ENCODE peak calls at places on chromosome 1, in nine cellular contexts. One of them, this sample, is unnamed.

GRCh38 chr1:238409947-238410346 is 519.2 kb upstream of the ZP4 start:
- DNase-seq in ovary: no peak
- DNase-seq in RWPE1: no peak
- DNase-seq in activated naive CD4-positive, alpha-beta T cell: no peak
- DNase-seq in CD8-positive, alpha-beta T cell: no peak
- DNase-seq in EH: peak; percentile 31
- DNase-seq in psoas muscle: no peak
- DNase-seq in lower lobe of right lung: no peak
- DNase-seq in left colon: no peak
- DNase-seq in this sample: no peak

GRCh38 chr1:166479052-166479631 is 312.3 kb upstream of the FAM78B start:
- DNase-seq in ovary: peak; percentile 35
- DNase-seq in activated naive CD4-positive, alpha-beta T cell: no peak
- DNase-seq in psoas muscle: peak; percentile 47
- DNase-seq in CD8-positive, alpha-beta T cell: peak; percentile 37
- DNase-seq in RWPE1: peak; percentile 22
- DNase-seq in EH: peak; percentile 28
- DNase-seq in lower lobe of right lung: no peak
- DNase-seq in left colon: peak; percentile 57
- DNase-seq in this sample: peak; percentile 9

GRCh38 chr1:159120317-159120716 is 43.8 kb upstream of the AIM2 start:
- DNase-seq in RWPE1: no peak
- DNase-seq in EH: no peak
- DNase-seq in activated naive CD4-positive, alpha-beta T cell: no peak
- DNase-seq in CD8-positive, alpha-beta T cell: no peak
- DNase-seq in left colon: no peak
- DNase-seq in ovary: no peak
- DNase-seq in psoas muscle: no peak
- DNase-seq in lower lobe of right lung: no peak
- DNase-seq in this sample: no peak

GRCh38 chr1:85033221-85033620 is 15.1 kb downstream of the MCOLN3 start:
- DNase-seq in ovary: no peak
- DNase-seq in lower lobe of right lung: no peak
- DNase-seq in CD8-positive, alpha-beta T cell: no peak
- DNase-seq in psoas muscle: no peak
- DNase-seq in left colon: no peak
- DNase-seq in RWPE1: no peak
- DNase-seq in activated naive CD4-positive, alpha-beta T cell: no peak
- DNase-seq in EH: no peak
- DNase-seq in this sample: no peak

GRCh38 chr1:54017979-54018378 is at the start of gene LDLRAD1:
- DNase-seq in left colon: peak; percentile 54
- DNase-seq in activated naive CD4-positive, alpha-beta T cell: no peak
- DNase-seq in EH: no peak
- DNase-seq in ovary: no peak
- DNase-seq in CD8-positive, alpha-beta T cell: no peak
- DNase-seq in lower lobe of right lung: no peak
- DNase-seq in psoas muscle: no peak
- DNase-seq in RWPE1: no peak
- DNase-seq in this sample: peak; percentile 46

GRCh38 chr1:52127181-52128175 is 14.4 kb upstream of the ZFYVE9 start:
- DNase-seq in CD8-positive, alpha-beta T cell: no peak
- DNase-seq in ovary: peak; percentile 40
- DNase-seq in left colon: peak; percentile 36
- DNase-seq in EH: peak; percentile 74
- DNase-seq in activated naive CD4-positive, alpha-beta T cell: no peak
- DNase-seq in psoas muscle: no peak
- DNase-seq in RWPE1: peak; percentile 69
- DNase-seq in lower lobe of right lung: no peak
- DNase-seq in this sample: peak; percentile 70

GRCh38 chr1:155057788-155058211 is 5.7 kb upstream of the EFNA4 start:
- DNase-seq in activated naive CD4-positive, alpha-beta T cell: no peak
- DNase-seq in CD8-positive, alpha-beta T cell: no peak
- DNase-seq in left colon: no peak
- DNase-seq in RWPE1: no peak
- DNase-seq in EH: no peak
- DNase-seq in ovary: no peak
- DNase-seq in psoas muscle: no peak
- DNase-seq in lower lobe of right lung: no peak
- DNase-seq in this sample: no peak

GRCh38 chr1:25137521-25138395 is 94.5 kb downstream of the SYF2 start:
- DNase-seq in CD8-positive, alpha-beta T cell: no peak
- DNase-seq in left colon: no peak
- DNase-seq in ovary: no peak
- DNase-seq in psoas muscle: no peak
- DNase-seq in EH: peak; percentile 8
- DNase-seq in RWPE1: no peak
- DNase-seq in activated naive CD4-positive, alpha-beta T cell: no peak
- DNase-seq in lower lobe of right lung: no peak
- DNase-seq in this sample: no peak

GRCh38 chr1:178060789-178061556 is 32.9 kb upstream of the RASAL2 start:
- DNase-seq in RWPE1: peak; percentile 55
- DNase-seq in EH: peak; percentile 97
- DNase-seq in left colon: no peak
- DNase-seq in lower lobe of right lung: no peak
- DNase-seq in activated naive CD4-positive, alpha-beta T cell: no peak
- DNase-seq in ovary: no peak
- DNase-seq in psoas muscle: no peak
- DNase-seq in CD8-positive, alpha-beta T cell: no peak
- DNase-seq in this sample: no peak

GRCh38 chr1:54371936-54372385 is 34.2 kb downstream of the SSBP3 start:
- DNase-seq in EH: no peak
- DNase-seq in left colon: no peak
- DNase-seq in psoas muscle: no peak
- DNase-seq in RWPE1: no peak
- DNase-seq in lower lobe of right lung: no peak
- DNase-seq in CD8-positive, alpha-beta T cell: no peak
- DNase-seq in activated naive CD4-positive, alpha-beta T cell: no peak
- DNase-seq in ovary: no peak
- DNase-seq in this sample: no peak

GRCh38 chr1:39269791-39270342 is 65.4 kb downstream of the MACF1 start:
- DNase-seq in EH: peak; percentile 74
- DNase-seq in activated naive CD4-positive, alpha-beta T cell: no peak
- DNase-seq in RWPE1: no peak
- DNase-seq in CD8-positive, alpha-beta T cell: no peak
- DNase-seq in lower lobe of right lung: no peak
- DNase-seq in ovary: peak; percentile 65
- DNase-seq in left colon: no peak
- DNase-seq in psoas muscle: no peak
- DNase-seq in this sample: no peak

GRCh38 chr1:177975588-177976495 is 6.0 kb upstream of the SEC16B start:
- DNase-seq in CD8-positive, alpha-beta T cell: no peak
- DNase-seq in ovary: no peak
- DNase-seq in EH: peak; percentile 72
- DNase-seq in left colon: no peak
- DNase-seq in psoas muscle: no peak
- DNase-seq in lower lobe of right lung: no peak
- DNase-seq in RWPE1: peak; percentile 87
- DNase-seq in activated naive CD4-positive, alpha-beta T cell: no peak
- DNase-seq in this sample: no peak

GRCh38 chr1:211371406-211372105 is 44.9 kb downstream of the TRAF5 start:
- DNase-seq in RWPE1: peak; percentile 26
- DNase-seq in ovary: no peak
- DNase-seq in left colon: no peak
- DNase-seq in activated naive CD4-positive, alpha-beta T cell: no peak
- DNase-seq in psoas muscle: no peak
- DNase-seq in EH: peak; percentile 21
- DNase-seq in CD8-positive, alpha-beta T cell: no peak
- DNase-seq in lower lobe of right lung: no peak
- DNase-seq in this sample: peak; percentile 11

GRCh38 chr1:21149862-21150432 is 26.8 kb downstream of the EIF4G3 start:
- DNase-seq in lower lobe of right lung: no peak
- DNase-seq in left colon: no peak
- DNase-seq in RWPE1: peak; percentile 91
- DNase-seq in activated naive CD4-positive, alpha-beta T cell: no peak
- DNase-seq in ovary: no peak
- DNase-seq in CD8-positive, alpha-beta T cell: no peak
- DNase-seq in EH: peak; percentile 99
- DNase-seq in psoas muscle: no peak
- DNase-seq in this sample: peak; percentile 69

GRCh38 chr1:77975386-77975785 is 3.5 kb downstream of the FUBP1 start:
- DNase-seq in EH: peak; percentile 58
- DNase-seq in RWPE1: peak; percentile 18
- DNase-seq in psoas muscle: no peak
- DNase-seq in ovary: no peak
- DNase-seq in CD8-positive, alpha-beta T cell: no peak
- DNase-seq in activated naive CD4-positive, alpha-beta T cell: no peak
- DNase-seq in left colon: no peak
- DNase-seq in lower lobe of right lung: no peak
- DNase-seq in this sample: no peak

GRCh38 chr1:2816786-2817185 is 15.3 kb upstream of the TTC34 start:
- DNase-seq in CD8-positive, alpha-beta T cell: no peak
- DNase-seq in ovary: no peak
- DNase-seq in psoas muscle: peak; percentile 19
- DNase-seq in RWPE1: no peak
- DNase-seq in left colon: no peak
- DNase-seq in activated naive CD4-positive, alpha-beta T cell: no peak
- DNase-seq in lower lobe of right lung: no peak
- DNase-seq in EH: no peak
- DNase-seq in this sample: no peak

GRCh38 chr1:81729239-81729638 is 71.5 kb upstream of the ADGRL2 start:
- DNase-seq in RWPE1: no peak
- DNase-seq in left colon: no peak
- DNase-seq in activated naive CD4-positive, alpha-beta T cell: no peak
- DNase-seq in CD8-positive, alpha-beta T cell: no peak
- DNase-seq in psoas muscle: no peak
- DNase-seq in EH: no peak
- DNase-seq in lower lobe of right lung: no peak
- DNase-seq in ovary: no peak
- DNase-seq in this sample: no peak

GRCh38 chr1:172005856-172006255 is 164.6 kb downstream of the DNM3 start:
- DNase-seq in RWPE1: no peak
- DNase-seq in CD8-positive, alpha-beta T cell: no peak
- DNase-seq in psoas muscle: no peak
- DNase-seq in left colon: no peak
- DNase-seq in ovary: no peak
- DNase-seq in lower lobe of right lung: no peak
- DNase-seq in activated naive CD4-positive, alpha-beta T cell: no peak
- DNase-seq in EH: peak; percentile 66
- DNase-seq in this sample: peak; percentile 24

GRCh38 chr1:3192825-3193224 is 123.8 kb downstream of the PRDM16 start:
- DNase-seq in lower lobe of right lung: no peak
- DNase-seq in activated naive CD4-positive, alpha-beta T cell: no peak
- DNase-seq in EH: no peak
- DNase-seq in CD8-positive, alpha-beta T cell: no peak
- DNase-seq in psoas muscle: no peak
- DNase-seq in left colon: no peak
- DNase-seq in ovary: no peak
- DNase-seq in RWPE1: no peak
- DNase-seq in this sample: no peak

GRCh38 chr1:239778221-239778813 is 313.4 kb upstream of the FMN2 start:
- DNase-seq in activated naive CD4-positive, alpha-beta T cell: no peak
- DNase-seq in psoas muscle: no peak
- DNase-seq in RWPE1: no peak
- DNase-seq in left colon: no peak
- DNase-seq in ovary: no peak
- DNase-seq in lower lobe of right lung: no peak
- DNase-seq in CD8-positive, alpha-beta T cell: no peak
- DNase-seq in EH: no peak
- DNase-seq in this sample: no peak

GRCh38 chr1:184673305-184673704 is 81.4 kb downstream of the EDEM3 start:
- DNase-seq in EH: no peak
- DNase-seq in lower lobe of right lung: no peak
- DNase-seq in activated naive CD4-positive, alpha-beta T cell: no peak
- DNase-seq in psoas muscle: no peak
- DNase-seq in CD8-positive, alpha-beta T cell: no peak
- DNase-seq in ovary: no peak
- DNase-seq in left colon: no peak
- DNase-seq in RWPE1: no peak
- DNase-seq in this sample: no peak

GRCh38 chr1:166302919-166303758 is 136.3 kb upstream of the FAM78B start:
- DNase-seq in ovary: no peak
- DNase-seq in EH: no peak
- DNase-seq in lower lobe of right lung: no peak
- DNase-seq in left colon: no peak
- DNase-seq in CD8-positive, alpha-beta T cell: no peak
- DNase-seq in RWPE1: no peak
- DNase-seq in psoas muscle: no peak
- DNase-seq in activated naive CD4-positive, alpha-beta T cell: no peak
- DNase-seq in this sample: no peak

GRCh38 chr1:6519491-6519934 is 28.0 kb upstream of the PLEKHG5 start:
- DNase-seq in lower lobe of right lung: no peak
- DNase-seq in left colon: no peak
- DNase-seq in activated naive CD4-positive, alpha-beta T cell: no peak
- DNase-seq in ovary: no peak
- DNase-seq in psoas muscle: peak; percentile 77
- DNase-seq in EH: no peak
- DNase-seq in CD8-positive, alpha-beta T cell: no peak
- DNase-seq in RWPE1: no peak
- DNase-seq in this sample: no peak

GRCh38 chr1:53526451-53527101 is 67.4 kb downstream of the DMRTB1 start:
- DNase-seq in CD8-positive, alpha-beta T cell: no peak
- DNase-seq in EH: peak; percentile 91
- DNase-seq in lower lobe of right lung: peak; percentile 57
- DNase-seq in activated naive CD4-positive, alpha-beta T cell: no peak
- DNase-seq in psoas muscle: no peak
- DNase-seq in ovary: peak; percentile 30
- DNase-seq in left colon: peak; percentile 25
- DNase-seq in RWPE1: no peak
- DNase-seq in this sample: no peak

GRCh38 chr1:172137703-172138102 is 282.8 kb upstream of the C1orf105 start:
- DNase-seq in EH: no peak
- DNase-seq in lower lobe of right lung: no peak
- DNase-seq in RWPE1: no peak
- DNase-seq in left colon: no peak
- DNase-seq in ovary: no peak
- DNase-seq in activated naive CD4-positive, alpha-beta T cell: no peak
- DNase-seq in psoas muscle: no peak
- DNase-seq in CD8-positive, alpha-beta T cell: no peak
- DNase-seq in this sample: no peak

GRCh38 chr1:34237416-34237815 is 60.7 kb downstream of the C1orf94 start:
- DNase-seq in activated naive CD4-positive, alpha-beta T cell: no peak
- DNase-seq in left colon: no peak
- DNase-seq in psoas muscle: no peak
- DNase-seq in CD8-positive, alpha-beta T cell: no peak
- DNase-seq in lower lobe of right lung: no peak
- DNase-seq in RWPE1: no peak
- DNase-seq in ovary: no peak
- DNase-seq in EH: no peak
- DNase-seq in this sample: no peak

GRCh38 chr1:24418898-24419628 is 3.5 kb downstream of the NIPAL3 start:
- DNase-seq in EH: peak; percentile 58
- DNase-seq in psoas muscle: no peak
- DNase-seq in RWPE1: peak; percentile 67
- DNase-seq in ovary: no peak
- DNase-seq in CD8-positive, alpha-beta T cell: peak; percentile 21
- DNase-seq in activated naive CD4-positive, alpha-beta T cell: no peak
- DNase-seq in left colon: peak; percentile 72
- DNase-seq in lower lobe of right lung: peak; percentile 83
- DNase-seq in this sample: no peak

GRCh38 chr1:225919906-225920305 is 4.1 kb downstream of the PYCR2 start:
- DNase-seq in ovary: peak; percentile 54
- DNase-seq in activated naive CD4-positive, alpha-beta T cell: no peak
- DNase-seq in psoas muscle: peak; percentile 79
- DNase-seq in EH: peak; percentile 93
- DNase-seq in CD8-positive, alpha-beta T cell: no peak
- DNase-seq in left colon: peak; percentile 61
- DNase-seq in RWPE1: peak; percentile 93
- DNase-seq in lower lobe of right lung: peak; percentile 76
- DNase-seq in this sample: no peak

GRCh38 chr1:56522680-56523079 is 56.7 kb downstream of the PLPP3 start:
- DNase-seq in psoas muscle: no peak
- DNase-seq in ovary: no peak
- DNase-seq in lower lobe of right lung: no peak
- DNase-seq in left colon: peak; percentile 22
- DNase-seq in activated naive CD4-positive, alpha-beta T cell: no peak
- DNase-seq in EH: no peak
- DNase-seq in RWPE1: no peak
- DNase-seq in CD8-positive, alpha-beta T cell: no peak
- DNase-seq in this sample: no peak

GRCh38 chr1:198467342-198467741 is 73.1 kb downstream of the ATP6V1G3 start:
- DNase-seq in EH: no peak
- DNase-seq in psoas muscle: no peak
- DNase-seq in lower lobe of right lung: no peak
- DNase-seq in RWPE1: no peak
- DNase-seq in activated naive CD4-positive, alpha-beta T cell: no peak
- DNase-seq in left colon: peak; percentile 24
- DNase-seq in CD8-positive, alpha-beta T cell: no peak
- DNase-seq in ovary: no peak
- DNase-seq in this sample: no peak

GRCh38 chr1:150895618-150896017 is 8.7 kb downstream of the CTXND2 start:
- DNase-seq in activated naive CD4-positive, alpha-beta T cell: no peak
- DNase-seq in psoas muscle: peak; percentile 82
- DNase-seq in EH: peak; percentile 46
- DNase-seq in RWPE1: peak; percentile 56
- DNase-seq in left colon: no peak
- DNase-seq in ovary: no peak
- DNase-seq in lower lobe of right lung: no peak
- DNase-seq in CD8-positive, alpha-beta T cell: no peak
- DNase-seq in this sample: peak; percentile 41